ENCODE peak calls at places on chromosomes 2 and 18, in seven cellular contexts. One of them, this sample, is unnamed.

GRCh38 chr18:9017170-9017899 is 85.2 kb upstream of the NDUFV2 start:
- DNase-seq in IMR-90: peak
- DNase-seq in H9: no peak
- DNase-seq in H1: peak
- DNase-seq in trophoblast cell: peak
- DNase-seq in neuronal stem cell: peak
- DNase-seq in mesenchymal stem cell: peak
- DNase-seq in this sample: peak

GRCh38 chr2:26977012-26977411 is 6.6 kb downstream of the MAPRE3 start:
- DNase-seq in IMR-90: no peak
- DNase-seq in H9: no peak
- DNase-seq in H1: no peak
- DNase-seq in trophoblast cell: no peak
- DNase-seq in neuronal stem cell: no peak
- DNase-seq in mesenchymal stem cell: no peak
- DNase-seq in this sample: no peak

GRCh38 chr2:74384051-74384450 is 3.9 kb upstream of the DCTN1 start:
- DNase-seq in IMR-90: peak
- DNase-seq in H9: no peak
- DNase-seq in H1: no peak
- DNase-seq in trophoblast cell: peak
- DNase-seq in neuronal stem cell: no peak
- DNase-seq in mesenchymal stem cell: no peak
- DNase-seq in this sample: no peak

GRCh38 chr18:23306842-23307241 is 146.2 kb upstream of the RIOK3 start:
- DNase-seq in IMR-90: no peak
- DNase-seq in H9: no peak
- DNase-seq in H1: no peak
- DNase-seq in trophoblast cell: no peak
- DNase-seq in neuronal stem cell: no peak
- DNase-seq in mesenchymal stem cell: no peak
- DNase-seq in this sample: no peak

GRCh38 chr2:239343946-239344856 is 56.6 kb downstream of the HDAC4 start:
- DNase-seq in IMR-90: no peak
- DNase-seq in H9: no peak
- DNase-seq in H1: no peak
- DNase-seq in trophoblast cell: no peak
- DNase-seq in neuronal stem cell: no peak
- DNase-seq in mesenchymal stem cell: no peak
- DNase-seq in this sample: no peak

GRCh38 chr18:28890796-28891195 is 713.9 kb upstream of the CDH2 start:
- DNase-seq in IMR-90: no peak
- DNase-seq in H9: no peak
- DNase-seq in H1: no peak
- DNase-seq in trophoblast cell: no peak
- DNase-seq in neuronal stem cell: no peak
- DNase-seq in mesenchymal stem cell: no peak
- DNase-seq in this sample: no peak

GRCh38 chr2:177740718-177741117 is 331.9 kb downstream of the PDE11A start:
- DNase-seq in IMR-90: no peak
- DNase-seq in H9: no peak
- DNase-seq in H1: no peak
- DNase-seq in trophoblast cell: no peak
- DNase-seq in neuronal stem cell: no peak
- DNase-seq in mesenchymal stem cell: peak
- DNase-seq in this sample: no peak

GRCh38 chr2:201579536-201579935 is 63.8 kb downstream of the TMEM237 start:
- DNase-seq in IMR-90: peak
- DNase-seq in H9: no peak
- DNase-seq in H1: no peak
- DNase-seq in trophoblast cell: no peak
- DNase-seq in neuronal stem cell: no peak
- DNase-seq in mesenchymal stem cell: peak
- DNase-seq in this sample: no peak

GRCh38 chr2:19632327-19633040 is 269.3 kb downstream of the TTC32 start:
- DNase-seq in IMR-90: no peak
- DNase-seq in H9: no peak
- DNase-seq in H1: no peak
- DNase-seq in trophoblast cell: no peak
- DNase-seq in neuronal stem cell: no peak
- DNase-seq in mesenchymal stem cell: no peak
- DNase-seq in this sample: no peak

GRCh38 chr2:224958466-224958857 is 83.8 kb downstream of the DOCK10 start:
- DNase-seq in IMR-90: peak
- DNase-seq in H9: no peak
- DNase-seq in H1: no peak
- DNase-seq in trophoblast cell: no peak
- DNase-seq in neuronal stem cell: no peak
- DNase-seq in mesenchymal stem cell: no peak
- DNase-seq in this sample: no peak

GRCh38 chr2:127044977-127045654 is 61.8 kb downstream of the BIN1 start:
- DNase-seq in IMR-90: no peak
- DNase-seq in H9: no peak
- DNase-seq in H1: no peak
- DNase-seq in trophoblast cell: no peak
- DNase-seq in neuronal stem cell: no peak
- DNase-seq in mesenchymal stem cell: no peak
- DNase-seq in this sample: no peak

GRCh38 chr2:235027558-235028214 is 75.9 kb downstream of the SH3BP4 start:
- DNase-seq in IMR-90: peak
- DNase-seq in H9: no peak
- DNase-seq in H1: no peak
- DNase-seq in trophoblast cell: no peak
- DNase-seq in neuronal stem cell: no peak
- DNase-seq in mesenchymal stem cell: peak
- DNase-seq in this sample: no peak

GRCh38 chr2:39521876-39522517 is 84.9 kb upstream of the MAP4K3 start:
- DNase-seq in IMR-90: no peak
- DNase-seq in H9: no peak
- DNase-seq in H1: no peak
- DNase-seq in trophoblast cell: no peak
- DNase-seq in neuronal stem cell: no peak
- DNase-seq in mesenchymal stem cell: no peak
- DNase-seq in this sample: no peak

GRCh38 chr2:181948227-181948626 is 37.4 kb upstream of the PPP1R1C start:
- DNase-seq in IMR-90: no peak
- DNase-seq in H9: no peak
- DNase-seq in H1: no peak
- DNase-seq in trophoblast cell: no peak
- DNase-seq in neuronal stem cell: no peak
- DNase-seq in mesenchymal stem cell: no peak
- DNase-seq in this sample: no peak

GRCh38 chr2:121135168-121135853 is 149.7 kb downstream of the TFCP2L1 start:
- DNase-seq in IMR-90: no peak
- DNase-seq in H9: no peak
- DNase-seq in H1: no peak
- DNase-seq in trophoblast cell: no peak
- DNase-seq in neuronal stem cell: no peak
- DNase-seq in mesenchymal stem cell: no peak
- DNase-seq in this sample: no peak

GRCh38 chr18:48829443-48830149 is 121.2 kb downstream of the SMAD7 start:
- DNase-seq in IMR-90: no peak
- DNase-seq in H9: peak
- DNase-seq in H1: no peak
- DNase-seq in trophoblast cell: no peak
- DNase-seq in neuronal stem cell: no peak
- DNase-seq in mesenchymal stem cell: no peak
- DNase-seq in this sample: peak

GRCh38 chr2:189261431-189261841 is 81.9 kb upstream of the COL5A2 start:
- DNase-seq in IMR-90: peak
- DNase-seq in H9: no peak
- DNase-seq in H1: no peak
- DNase-seq in trophoblast cell: no peak
- DNase-seq in neuronal stem cell: no peak
- DNase-seq in mesenchymal stem cell: no peak
- DNase-seq in this sample: peak

GRCh38 chr2:17309186-17309585 is 209.1 kb downstream of the RAD51AP2 start:
- DNase-seq in IMR-90: no peak
- DNase-seq in H9: no peak
- DNase-seq in H1: no peak
- DNase-seq in trophoblast cell: no peak
- DNase-seq in neuronal stem cell: no peak
- DNase-seq in mesenchymal stem cell: no peak
- DNase-seq in this sample: no peak

GRCh38 chr2:19775838-19776237 is 125.9 kb downstream of the TTC32 start:
- DNase-seq in IMR-90: peak
- DNase-seq in H9: no peak
- DNase-seq in H1: no peak
- DNase-seq in trophoblast cell: no peak
- DNase-seq in neuronal stem cell: no peak
- DNase-seq in mesenchymal stem cell: peak
- DNase-seq in this sample: no peak

GRCh38 chr2:151032741-151033152 is 228.9 kb downstream of the RBM43 start:
- DNase-seq in IMR-90: peak
- DNase-seq in H9: no peak
- DNase-seq in H1: no peak
- DNase-seq in trophoblast cell: no peak
- DNase-seq in neuronal stem cell: no peak
- DNase-seq in mesenchymal stem cell: peak
- DNase-seq in this sample: no peak

GRCh38 chr2:236051803-236052202 is 116.4 kb downstream of the GBX2 start:
- DNase-seq in IMR-90: no peak
- DNase-seq in H9: no peak
- DNase-seq in H1: no peak
- DNase-seq in trophoblast cell: no peak
- DNase-seq in neuronal stem cell: no peak
- DNase-seq in mesenchymal stem cell: no peak
- DNase-seq in this sample: no peak

GRCh38 chr2:111534816-111535803 is 348.9 kb downstream of the ANAPC1 start:
- DNase-seq in IMR-90: peak
- DNase-seq in H9: no peak
- DNase-seq in H1: no peak
- DNase-seq in trophoblast cell: no peak
- DNase-seq in neuronal stem cell: no peak
- DNase-seq in mesenchymal stem cell: peak
- DNase-seq in this sample: no peak

GRCh38 chr2:233473386-233473791 is 93.2 kb downstream of the USP40 start:
- DNase-seq in IMR-90: no peak
- DNase-seq in H9: no peak
- DNase-seq in H1: no peak
- DNase-seq in trophoblast cell: no peak
- DNase-seq in neuronal stem cell: no peak
- DNase-seq in mesenchymal stem cell: no peak
- DNase-seq in this sample: no peak

DNA sequence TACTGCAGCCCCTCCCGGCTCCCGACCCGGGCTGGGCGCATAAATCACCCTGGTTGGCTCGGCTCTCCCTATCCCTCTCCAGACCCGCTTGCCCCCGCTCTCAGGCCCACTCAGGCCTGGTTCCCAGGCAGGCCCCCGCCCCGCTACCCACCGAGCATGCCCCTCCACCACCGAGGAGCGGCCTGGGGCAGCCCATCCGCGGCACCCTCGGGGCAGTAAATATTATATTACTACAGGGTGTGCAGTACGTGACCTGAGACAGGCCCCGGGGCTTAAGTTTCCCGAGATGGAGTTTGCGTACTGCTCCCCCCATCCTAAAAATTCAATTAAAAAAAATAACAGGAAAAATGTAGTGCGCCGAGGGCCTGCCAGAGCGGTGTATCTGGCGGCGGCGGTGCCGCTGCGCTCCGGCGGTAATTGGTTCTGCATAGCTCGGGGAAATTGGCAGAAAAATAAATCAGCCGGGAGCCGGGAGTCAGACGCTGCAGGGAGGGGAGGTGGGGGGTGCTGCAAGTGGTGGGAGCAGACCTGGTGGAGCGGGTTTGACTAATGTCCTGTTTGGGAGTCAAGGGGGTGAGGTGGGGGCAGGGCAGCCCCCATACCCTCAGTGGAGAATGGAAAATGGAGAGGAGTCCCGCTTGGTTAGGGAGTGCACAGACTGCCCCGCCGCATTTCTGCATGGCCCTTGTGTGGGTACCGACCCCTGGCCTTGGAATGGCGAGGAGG is 107.1 kb downstream of the DYSF start:
- DNase-seq in IMR-90: no peak
- DNase-seq in H9: no peak
- DNase-seq in H1: no peak
- DNase-seq in trophoblast cell: no peak
- DNase-seq in neuronal stem cell: no peak
- DNase-seq in mesenchymal stem cell: no peak
- DNase-seq in this sample: no peak
- H3K4ac ChIP-seq in IMR-90: no peak
- H3K4ac ChIP-seq in H9: no peak
- H3K4ac ChIP-seq in H1: no peak
- H3K4ac ChIP-seq in trophoblast cell: no peak
- H3K4ac ChIP-seq in neuronal stem cell: no peak
- H3K4ac ChIP-seq in mesenchymal stem cell: no peak
- H3K4ac ChIP-seq in this sample: no peak

GRCh38 chr2:12064153-12064552 is 317.7 kb downstream of the LPIN1 start:
- DNase-seq in IMR-90: no peak
- DNase-seq in H9: peak
- DNase-seq in H1: no peak
- DNase-seq in trophoblast cell: no peak
- DNase-seq in neuronal stem cell: no peak
- DNase-seq in mesenchymal stem cell: no peak
- DNase-seq in this sample: peak
- H3K4ac ChIP-seq in IMR-90: no peak
- H3K4ac ChIP-seq in H9: no peak
- H3K4ac ChIP-seq in H1: no peak
- H3K4ac ChIP-seq in trophoblast cell: no peak
- H3K4ac ChIP-seq in neuronal stem cell: no peak
- H3K4ac ChIP-seq in mesenchymal stem cell: no peak
- H3K4ac ChIP-seq in this sample: no peak

GRCh38 chr2:112866128-112866835 is 29.7 kb upstream of the IL1B start:
- DNase-seq in IMR-90: no peak
- DNase-seq in H9: no peak
- DNase-seq in H1: no peak
- DNase-seq in trophoblast cell: no peak
- DNase-seq in neuronal stem cell: no peak
- DNase-seq in mesenchymal stem cell: no peak
- DNase-seq in this sample: no peak

GRCh38 chr2:112876257-112876970 is 34.6 kb upstream of the IL37 start:
- DNase-seq in IMR-90: no peak
- DNase-seq in H9: no peak
- DNase-seq in H1: no peak
- DNase-seq in trophoblast cell: no peak
- DNase-seq in neuronal stem cell: no peak
- DNase-seq in mesenchymal stem cell: no peak
- DNase-seq in this sample: no peak

GRCh38 chr2:112869258-112869842 is 32.8 kb upstream of the IL1B start:
- DNase-seq in IMR-90: peak
- DNase-seq in H9: no peak
- DNase-seq in H1: no peak
- DNase-seq in trophoblast cell: no peak
- DNase-seq in neuronal stem cell: no peak
- DNase-seq in mesenchymal stem cell: peak
- DNase-seq in this sample: no peak

GRCh38 chr2:112867701-112868631 is 31.4 kb upstream of the IL1B start:
- DNase-seq in IMR-90: no peak
- DNase-seq in H9: no peak
- DNase-seq in H1: no peak
- DNase-seq in trophoblast cell: peak
- DNase-seq in neuronal stem cell: no peak
- DNase-seq in mesenchymal stem cell: no peak
- DNase-seq in this sample: no peak

GRCh38 chr2:112870851-112871830 is 34.6 kb upstream of the IL1B start:
- DNase-seq in IMR-90: no peak
- DNase-seq in H9: no peak
- DNase-seq in H1: no peak
- DNase-seq in trophoblast cell: no peak
- DNase-seq in neuronal stem cell: no peak
- DNase-seq in mesenchymal stem cell: peak
- DNase-seq in this sample: no peak
- H3K4ac ChIP-seq in IMR-90: no peak
- H3K4ac ChIP-seq in H9: no peak
- H3K4ac ChIP-seq in H1: peak
- H3K4ac ChIP-seq in trophoblast cell: no peak
- H3K4ac ChIP-seq in neuronal stem cell: no peak
- H3K4ac ChIP-seq in mesenchymal stem cell: no peak
- H3K4ac ChIP-seq in this sample: no peak

GRCh38 chr18:47485221-47485797 is 233.8 kb upstream of the SKOR2 start:
- DNase-seq in IMR-90: no peak
- DNase-seq in H9: no peak
- DNase-seq in H1: no peak
- DNase-seq in trophoblast cell: no peak
- DNase-seq in neuronal stem cell: no peak
- DNase-seq in mesenchymal stem cell: no peak
- DNase-seq in this sample: peak
- H3K4ac ChIP-seq in IMR-90: no peak
- H3K4ac ChIP-seq in H9: no peak
- H3K4ac ChIP-seq in H1: no peak
- H3K4ac ChIP-seq in trophoblast cell: no peak
- H3K4ac ChIP-seq in neuronal stem cell: no peak
- H3K4ac ChIP-seq in mesenchymal stem cell: no peak
- H3K4ac ChIP-seq in this sample: no peak